ENCODE peak calls at places on chromosomes 6 and 20, in seven cellular contexts. G, I, F, D, H, N and E are unnamed samples.

GRCh38 chr6:79168695-79168980 is 65.8 kb downstream of the HMGN3 start:
- DNase-seq in F (no peak), D (no peak), H (no peak), I (no peak), N (no peak), G (no peak), E (no peak)

GRCh38 chr6:5261545-5262109 is 314 bp downstream of the FARS2 start:
- DNase-seq in D (no peak), N (no peak), H (no peak), G (no peak), F (no peak), I (no peak), E (no peak)

GRCh38 chr6:9409126-9409525 is 973.8 kb upstream of the SLC35B3 start:
- DNase-seq in N (peak), H (no peak), G (no peak), I (no peak), F (no peak), D (no peak), E (no peak)

GRCh38 chr20:17938889-17939619 is 29.5 kb downstream of the SNX5 start:
- DNase-seq in N (peak), D (peak), G (peak), F (peak), I (peak), H (peak), E (peak)

GRCh38 chr6:22082278-22082677 is 214.6 kb downstream of the PRL start:
- DNase-seq in I (no peak), H (no peak), F (no peak), G (no peak), D (no peak), N (no peak), E (peak)

GRCh38 chr6:35258858-35259193 is 709 bp upstream of the ZNF76 start:
- DNase-seq in D (no peak), I (no peak), G (no peak), H (peak), F (no peak), N (no peak), E (no peak)

GRCh38 chr20:62588458-62589149 is 53.7 kb upstream of the SLCO4A1 start:
- DNase-seq in D (no peak), F (no peak), H (no peak), G (no peak), I (no peak), N (peak), E (no peak)

GRCh38 chr6:13695217-13695616 is 16.4 kb downstream of the RANBP9 start:
- DNase-seq in F (no peak), N (peak), I (no peak), D (no peak), G (no peak), H (no peak), E (no peak)

GRCh38 chr6:47573109-47573508 is 95.5 kb downstream of the CD2AP start:
- DNase-seq in F (no peak), D (no peak), I (no peak), H (no peak), G (no peak), N (no peak), E (no peak)

GRCh38 chr20:50189681-50190250 is 864 bp upstream of the CEBPB start:
- DNase-seq in D (no peak), N (no peak), I (peak), G (no peak), F (peak), H (no peak), E (no peak)

GRCh38 chr6:81697564-81697963 is 54.9 kb downstream of the TENT5A start:
- DNase-seq in H (no peak), D (no peak), G (no peak), F (no peak), N (peak), I (no peak), E (no peak)

GRCh38 chr20:37913563-37914366 is 10.8 kb downstream of the VSTM2L start:
- DNase-seq in G (no peak), D (no peak), H (no peak), N (no peak), F (no peak), I (no peak), E (no peak)

GRCh38 chr20:37781626-37782025 is 87.8 kb downstream of the CTNNBL1 start:
- DNase-seq in N (peak), H (no peak), F (no peak), G (no peak), D (no peak), I (no peak), E (no peak)

GRCh38 chr6:150443621-150444020 is 74.8 kb downstream of the IYD start:
- DNase-seq in G (no peak), H (no peak), D (no peak), I (no peak), F (no peak), N (no peak), E (no peak)

GRCh38 chr6:105646391-105646867 is 243.5 kb upstream of the PREP start:
- DNase-seq in H (no peak), D (no peak), G (no peak), I (no peak), F (no peak), N (peak), E (no peak)

GRCh38 chr6:52221302-52221701 is 23.0 kb downstream of the IL17F start:
- DNase-seq in N (no peak), F (no peak), H (no peak), G (no peak), D (no peak), I (no peak), E (no peak)

GRCh38 chr6:144186817-144187625 is 36.7 kb downstream of the STX11 start:
- DNase-seq in I (no peak), H (no peak), D (no peak), G (no peak), F (no peak), N (no peak), E (no peak)

GRCh38 chr20:17611540-17612286 is 41.8 kb downstream of the DSTN start:
- DNase-seq in N (peak), H (no peak), G (no peak), I (peak), D (no peak), F (no peak), E (no peak)

GRCh38 chr6:132140150-132140549 is 189.0 kb upstream of the CCN2 start:
- DNase-seq in F (no peak), H (no peak), G (no peak), N (no peak), I (no peak), D (no peak), E (no peak)

GRCh38 chr20:24199493-24199892 is 210.9 kb upstream of the GGTLC1 start:
- DNase-seq in H (no peak), G (no peak), F (no peak), I (no peak), D (no peak), N (no peak), E (no peak)

GRCh38 chr6:34350937-34351217 is 41.6 kb downstream of the NUDT3 start:
- DNase-seq in F (no peak), N (no peak), D (no peak), G (no peak), H (no peak), I (no peak), E (no peak)

GRCh38 chr6:35739645-35740517 is 3.0 kb downstream of the ARMC12 start:
- DNase-seq in H (no peak), D (no peak), G (no peak), N (no peak), I (no peak), F (no peak), E (no peak)

GRCh38 chr6:3797231-3798200 is 46.0 kb upstream of the PXDC1 start:
- DNase-seq in N (peak), F (no peak), G (no peak), H (no peak), I (no peak), D (no peak), E (no peak)

GRCh38 chr6:26295691-26296555 is 69.1 kb upstream of the BTN3A2 start:
- DNase-seq in N (peak), F (no peak), G (no peak), I (peak), H (no peak), D (no peak), E (no peak)

GRCh38 chr6:69732640-69733039 is 64.2 kb downstream of the LMBRD1 start:
- DNase-seq in F (no peak), H (peak), I (no peak), G (no peak), D (no peak), N (peak), E (no peak)

GRCh38 chr6:89412071-89413005 is at the start of gene RRAGD:
- DNase-seq in N (peak), F (peak), G (peak), I (peak), H (peak), D (peak), E (peak)

GRCh38 chr20:2698186-2698817 is 5.7 kb downstream of the EBF4 start:
- DNase-seq in I (no peak), F (no peak), G (no peak), N (no peak), H (no peak), D (no peak), E (peak)